ENCODE peak calls at places on chromosomes 2 and 18, in four cellular contexts. A is NCI-H2081, U is hypothalamus, T is mucosa of gallbladder. V is an unnamed sample.

GRCh38 chr2:237326250-237327171 is 87.5 kb downstream of the COL6A3 start:
- DNase-seq in A (no peak), U (no peak), T (peak), V (no peak)

GRCh38 chr2:64750001-64750816 is 96.5 kb upstream of the SERTAD2 start:
- DNase-seq in A (peak), U (peak), T (no peak), V (peak)

GRCh38 chr2:136693966-136694365 is 71.4 kb upstream of the THSD7B start:
- DNase-seq in A (no peak), U (no peak), T (no peak), V (no peak)

GRCh38 chr2:105712981-105713596 is 31.6 kb upstream of the NCK2 start:
- DNase-seq in A (no peak), U (no peak), T (no peak), V (no peak)

GRCh38 chr2:233163486-233164103 is 87.9 kb upstream of the ATG16L1 start:
- DNase-seq in A (no peak), U (no peak), T (no peak), V (no peak)

GRCh38 chr2:25594991-25595390 is 78.4 kb downstream of the DTNB start:
- DNase-seq in A (no peak), U (no peak), T (no peak), V (no peak)

GRCh38 chr18:68533641-68534040 is 181.3 kb downstream of the TMX3 start:
- DNase-seq in A (no peak), U (no peak), T (no peak), V (no peak)

GRCh38 chr2:110708455-110708854 is 23.9 kb upstream of the ACOXL start:
- DNase-seq in A (no peak), U (no peak), T (no peak), V (no peak)

GRCh38 chr2:199092419-199092818 is 365.3 kb downstream of the SATB2 start:
- DNase-seq in A (no peak), U (no peak), T (no peak), V (no peak)

GRCh38 chr2:231640646-231641111 is 48.0 kb downstream of the TEX44 start:
- DNase-seq in A (no peak), U (no peak), T (no peak), V (no peak)

GRCh38 chr18:44080054-44080453 is 600.6 kb upstream of the SETBP1 start:
- DNase-seq in A (no peak), U (no peak), T (no peak), V (no peak)

GRCh38 chr2:224146356-224147160 is 107.5 kb upstream of the SERPINE2 start:
- DNase-seq in A (no peak), U (no peak), T (peak), V (no peak)

GRCh38 chr2:150271952-150272351 is 215.5 kb downstream of the RND3 start:
- DNase-seq in A (no peak), U (no peak), T (no peak), V (no peak)

GRCh38 chr2:75801234-75801982 is 90.7 kb upstream of the GCFC2 start:
- DNase-seq in A (no peak), U (no peak), T (no peak), V (no peak)

GRCh38 chr18:3053081-3053480 is 40.1 kb upstream of the LPIN2 start:
- DNase-seq in A (no peak), U (no peak), T (no peak), V (no peak)

GRCh38 chr18:28766027-28766426 is 589.1 kb upstream of the CDH2 start:
- DNase-seq in A (no peak), U (no peak), T (no peak), V (no peak)

GRCh38 chr2:181999255-181999654 is 13.6 kb downstream of the PPP1R1C start:
- DNase-seq in A (no peak), U (no peak), T (no peak), V (no peak)